ENCODE peak calls at places on chromosomes 6 and 20, in six cellular contexts. B, N, W, L, R and F are unnamed samples.

GRCh38 chr6:139430897-139431601 is 56.6 kb upstream of the CITED2 start:
- DNase-seq in L (no peak), B (peak; percentile 32), W (no peak), N (no peak), R (no peak), F (no peak)

GRCh38 chr6:136426627-136427377 is 123.4 kb downstream of the MAP7 start:
- DNase-seq in L (no peak), B (no peak), R (no peak), W (no peak), N (no peak), F (no peak)

GRCh38 chr20:53529658-53530057 is 64.0 kb downstream of the ZNF217 start:
- DNase-seq in L (no peak), R (no peak), N (no peak), B (no peak), W (no peak), F (no peak)

GRCh38 chr20:37538003-37538402 is 10.3 kb upstream of the BLCAP start:
- DNase-seq in N (no peak), L (peak; percentile 62), W (no peak), B (peak; percentile 61), R (no peak), F (peak; percentile 13)

GRCh38 chr6:21946298-21946783 is 350.5 kb downstream of the PRL start:
- DNase-seq in W (no peak), B (peak; percentile 94), R (no peak), L (no peak), N (no peak), F (no peak)

GRCh38 chr6:75528423-75528822 is 34.8 kb upstream of the FILIP1 start:
- DNase-seq in R (no peak), L (no peak), N (no peak), B (peak; percentile 74), W (no peak), F (no peak)

GRCh38 chr6:125910518-125910917 is 46.1 kb upstream of the HINT3 start:
- DNase-seq in B (peak; percentile 76), W (no peak), L (no peak), R (no peak), N (no peak), F (no peak)

GRCh38 chr6:44216677-44217331 is at the start of gene MYMX:
- DNase-seq in B (no peak), N (no peak), R (no peak), W (no peak), L (no peak), F (no peak)

GRCh38 chr6:52872031-52872430 is 31.4 kb upstream of the GSTA5 start:
- DNase-seq in N (no peak), W (no peak), L (no peak), R (no peak), B (no peak), F (no peak)

GRCh38 chr20:36573798-36574277 is 441 bp downstream of the TGIF2 start:
- DNase-seq in B (no peak), N (no peak), L (no peak), R (no peak), W (peak; percentile 39), F (peak; percentile 91)

GRCh38 chr20:56893206-56893605 is 264.1 kb downstream of the TFAP2C start:
- DNase-seq in N (no peak), B (no peak), L (no peak), W (no peak), R (no peak), F (no peak)

GRCh38 chr20:49501917-49502316 is 19.4 kb upstream of the KCNB1 start:
- DNase-seq in N (no peak), W (no peak), B (peak; percentile 42), L (no peak), R (no peak), F (no peak)

GRCh38 chr20:33896509-33896908 is 85.4 kb downstream of the CHMP4B start:
- DNase-seq in N (peak; percentile 8), B (peak; percentile 16), L (no peak), R (no peak), W (no peak), F (no peak)

GRCh38 chr6:11700118-11700718 is 78.4 kb downstream of the ADTRP start:
- DNase-seq in L (no peak), W (no peak), R (peak; percentile 53), N (peak; percentile 37), B (peak; percentile 72), F (no peak)